ENCODE peak calls at places on chromosomes 12 and 14, in six cellular contexts. S is kidney epithelial cell, B is PC-9, A is fibroblast of lung, L is esophagus muscularis mucosa, Z is OCI-LY7. E is an unnamed sample.

GRCh38 chr12:128534906-128535305 is 267.9 kb downstream of the TMEM132C start:
- DNase-seq in Z (peak), A (no peak), S (no peak), B (no peak), L (no peak), E (no peak)

GRCh38 chr12:44812062-44812461 is 64.1 kb downstream of the NELL2 start:
- DNase-seq in A (no peak), B (no peak), L (no peak), Z (peak), S (no peak), E (peak)

GRCh38 chr12:109385339-109386078 is 37.8 kb downstream of the MYO1H start:
- DNase-seq in S (no peak), Z (peak), B (peak), L (no peak), A (peak), E (peak)

GRCh38 chr12:115020091-115020490 is 336.1 kb upstream of the TBX3 start:
- DNase-seq in S (no peak), A (no peak), Z (no peak), B (no peak), L (no peak), E (no peak)

GRCh38 chr12:3161861-3162260 is 84.7 kb downstream of the TSPAN9 start:
- DNase-seq in L (no peak), A (no peak), Z (no peak), B (no peak), S (no peak), E (no peak)

GRCh38 chr12:49121047-49121696 is 10.0 kb downstream of the TUBA1B start:
- DNase-seq in L (no peak), A (peak), B (peak), S (no peak), Z (peak), E (no peak)

GRCh38 chr12:45518516-45519235 is 210.8 kb upstream of the ARID2 start:
- DNase-seq in Z (no peak), B (no peak), L (no peak), S (no peak), A (no peak), E (no peak)

GRCh38 chr12:126734738-126735137 is 1532.2 kb upstream of the TMEM132C start:
- DNase-seq in L (no peak), B (no peak), S (no peak), A (no peak), Z (no peak), E (no peak)

GRCh38 chr12:47735649-47736048 is 10.4 kb upstream of the ENDOU start:
- DNase-seq in B (no peak), L (no peak), Z (no peak), S (no peak), A (peak), E (no peak)

GRCh38 chr14:103124501-103125001 is 1.3 kb downstream of the TNFAIP2 start:
- DNase-seq in S (no peak), L (no peak), A (no peak), B (no peak), Z (no peak), E (no peak)

GRCh38 chr12:4009979-4010704 is 136.9 kb upstream of the PARP11 start:
- DNase-seq in B (no peak), L (no peak), A (no peak), S (no peak), Z (no peak), E (no peak)

GRCh38 chr12:52532636-52533035 is 12.4 kb upstream of the KRT5 start:
- DNase-seq in S (no peak), A (no peak), B (peak), L (no peak), Z (no peak), E (no peak)

GRCh38 chr12:130714591-130715149 is 1.4 kb downstream of the RIMBP2 start:
- DNase-seq in B (no peak), L (no peak), A (no peak), Z (no peak), S (no peak), E (no peak)

GRCh38 chr12:96652870-96653269 is 163.5 kb downstream of the CFAP54 start:
- DNase-seq in S (no peak), B (no peak), A (no peak), L (no peak), Z (no peak), E (no peak)

GRCh38 chr12:5808956-5809355 is 136.1 kb downstream of the ANO2 start:
- DNase-seq in B (no peak), S (peak), L (no peak), A (peak), Z (no peak), E (peak)

GRCh38 chr12:52876371-52876770 is 27.6 kb upstream of the KRT78 start:
- DNase-seq in B (no peak), S (no peak), A (no peak), L (no peak), Z (no peak), E (no peak)

GRCh38 chr14:88233915-88234314 is 89.2 kb downstream of the KCNK10 start:
- DNase-seq in B (no peak), S (no peak), L (no peak), A (no peak), Z (peak), E (peak)

GRCh38 chr14:33705521-33705920 is 245.4 kb downstream of the EGLN3 start:
- DNase-seq in L (no peak), B (no peak), A (peak), S (no peak), Z (no peak), E (no peak)

GRCh38 chr12:20369164-20370000 is 1.0 kb downstream of the PDE3A start:
- DNase-seq in Z (no peak), L (peak), B (no peak), S (no peak), A (peak), E (no peak)

GRCh38 chr14:44788612-44789011 is 173.1 kb downstream of the KLHL28 start:
- DNase-seq in A (no peak), B (no peak), S (no peak), L (no peak), Z (no peak), E (no peak)

GRCh38 chr14:89912667-89913211 is 41.8 kb downstream of the EFCAB11 start:
- DNase-seq in B (peak), S (peak), L (no peak), A (peak), Z (no peak), E (peak)

GRCh38 chr12:42129595-42130204 is 15.0 kb downstream of the GXYLT1 start:
- DNase-seq in L (no peak), B (peak), S (no peak), A (peak), Z (peak), E (peak)

DNA sequence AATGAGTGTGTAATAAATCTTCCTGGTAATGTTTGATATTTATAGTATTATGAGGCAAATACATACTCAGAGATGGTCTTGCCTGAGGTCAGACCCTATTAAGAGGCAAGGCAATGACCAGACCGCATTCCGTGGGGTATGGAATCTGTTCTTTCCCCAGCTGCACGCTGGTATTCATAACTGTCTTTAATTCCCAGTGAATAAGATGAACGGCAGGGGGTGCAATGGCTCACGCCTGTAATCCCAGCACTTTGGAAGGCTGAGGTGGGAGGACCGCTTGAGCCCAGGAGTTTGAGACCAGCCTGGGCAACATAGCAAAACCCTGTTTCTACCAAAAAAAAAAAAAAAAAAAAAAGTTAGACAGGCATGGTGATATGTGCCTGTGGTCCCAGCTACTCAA is 44.6 kb downstream of the ERO1A start:
- DNase-seq in L (no peak), A (no peak), Z (no peak), B (no peak), S (no peak), E (no peak)
- TF ChIP-seq CTCF in L (no peak), A (no peak), Z (no peak), B (no peak), S (no peak), E (no peak)

DNA sequence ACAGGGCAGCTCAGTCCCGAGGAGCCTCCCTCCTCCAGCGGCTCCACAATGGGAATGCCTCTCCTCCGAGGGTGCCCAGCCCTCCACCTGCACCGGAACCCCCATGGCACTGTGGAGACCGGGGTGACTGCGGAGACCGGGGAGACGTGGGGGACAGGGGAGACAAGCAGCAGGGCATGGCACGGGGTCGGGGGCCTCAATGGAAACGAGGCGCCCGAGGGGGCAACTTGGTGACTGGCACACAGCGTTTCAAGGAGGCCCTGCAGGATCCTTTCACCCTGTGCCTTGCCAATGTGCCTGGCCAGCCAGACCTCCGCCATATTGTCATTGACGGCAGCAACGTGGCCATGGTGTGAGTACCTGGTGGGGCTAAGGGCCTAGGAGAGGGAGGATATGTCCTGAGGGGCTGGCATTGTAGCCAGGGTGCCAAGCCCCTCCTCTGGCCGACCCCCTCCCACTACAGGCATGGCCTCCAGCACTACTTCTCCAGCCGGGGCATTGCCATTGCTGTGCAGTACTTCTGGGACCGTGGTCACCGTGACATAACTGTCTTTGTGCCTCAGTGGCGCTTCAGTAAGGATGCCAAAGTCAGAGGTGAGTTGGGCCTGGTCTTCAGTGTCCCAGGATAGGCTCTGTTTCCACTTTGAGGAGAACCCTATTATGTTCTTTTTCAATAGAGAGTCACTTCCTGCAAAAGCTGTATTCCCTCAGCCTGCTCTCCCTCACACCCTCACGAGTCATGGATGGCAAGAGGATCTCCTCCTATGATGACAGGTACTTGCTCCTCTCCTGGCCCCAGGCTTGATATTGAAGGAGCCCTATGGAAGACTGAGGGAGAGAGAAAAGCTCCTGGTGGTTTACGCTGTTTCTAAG is 2.7 kb downstream of the KHNYN start:
- DNase-seq in L (peak), A (no peak), Z (no peak), S (no peak), B (no peak), E (no peak)
- H3K4me3 ChIP-seq in L (peak), A (no peak), Z (no peak), S (no peak), B (no peak), E (peak)

GRCh38 chr12:110647669-110648068 is 33.7 kb downstream of the TCTN1 start:
- DNase-seq in Z (peak), S (no peak), A (no peak), B (no peak), L (no peak), E (no peak)

GRCh38 chr12:110649341-110649847 is 35.5 kb downstream of the TCTN1 start:
- DNase-seq in S (no peak), B (no peak), A (no peak), L (no peak), Z (peak), E (no peak)
- TF ChIP-seq CTCF in S (no peak), B (no peak), A (no peak), L (no peak), Z (no peak), E (no peak)

GRCh38 chr12:104459556-104459909 is 2.8 kb downstream of the CHST11 start:
- DNase-seq in L (no peak), Z (no peak), A (no peak), S (no peak), B (no peak), E (no peak)
- H3K4me3 ChIP-seq in L (peak), Z (peak), A (no peak), S (peak), B (peak), E (peak)

DNA sequence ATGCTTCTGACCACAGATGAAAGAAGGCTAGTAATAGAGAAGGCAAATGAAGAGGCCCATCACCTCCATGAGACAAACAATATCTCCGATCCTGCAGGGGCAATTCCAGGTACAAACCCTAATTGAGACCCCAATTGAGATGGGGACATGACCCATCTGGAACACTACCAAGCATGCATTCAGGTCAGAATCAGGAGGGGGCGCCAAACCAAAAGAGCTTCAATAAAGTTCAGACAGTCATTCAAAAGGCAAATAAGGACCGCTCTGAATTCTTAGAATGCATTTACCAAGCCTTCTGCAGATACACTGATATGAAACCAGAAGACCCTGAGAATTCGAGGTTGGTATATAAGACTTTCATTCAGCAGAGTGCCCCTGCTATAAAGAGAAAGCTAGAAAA is 10.2 kb upstream of the EDDM3B start:
- DNase-seq in S (no peak), B (no peak), A (no peak), L (no peak), Z (peak), E (no peak)
- TF ChIP-seq CTCF in S (no peak), B (no peak), A (no peak), L (peak), Z (peak), E (no peak)

GRCh38 chr12:10672231-10672868 is 1.5 kb downstream of the STYK1 start:
- DNase-seq in A (no peak), Z (no peak), S (no peak), B (peak), L (no peak), E (no peak)
- H3K4me3 ChIP-seq in A (no peak), Z (no peak), S (no peak), B (peak), L (no peak), E (no peak)

DNA sequence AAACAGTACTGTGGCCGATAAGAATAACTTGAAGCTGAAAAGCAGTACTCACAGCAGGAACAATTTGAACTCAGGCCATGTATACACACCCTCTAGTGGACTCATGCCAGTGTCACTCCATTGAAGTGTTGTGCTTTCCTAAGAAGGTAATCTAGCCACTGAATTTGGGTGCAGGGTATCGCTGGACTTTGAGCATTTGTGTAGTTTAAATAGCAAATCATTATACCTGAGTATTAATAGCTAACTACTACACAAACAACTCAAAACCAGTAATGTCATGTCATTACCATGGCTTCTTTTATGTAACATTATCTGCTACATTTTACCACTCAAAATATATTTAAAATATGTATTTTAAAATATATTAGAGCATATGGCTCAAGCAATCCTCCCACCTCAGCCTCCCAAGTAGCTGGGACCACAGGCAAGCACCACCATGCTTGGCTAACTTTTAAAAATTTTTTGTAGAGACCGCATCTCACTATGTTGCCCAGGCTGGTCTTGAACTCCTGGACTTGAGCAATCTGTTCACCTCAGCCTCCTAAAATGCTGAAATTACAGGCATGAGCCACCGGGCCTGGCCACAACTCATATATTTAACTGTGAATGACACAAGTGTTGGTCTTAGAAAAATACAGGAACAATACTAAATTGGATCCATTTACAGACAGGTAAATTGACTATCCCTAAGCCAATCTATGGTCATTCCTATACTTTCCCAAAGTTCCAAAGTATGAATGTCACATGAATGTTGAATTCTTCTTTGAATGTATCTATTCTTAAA is 25.6 kb upstream of the ARID4A start:
- DNase-seq in A (peak), B (no peak), L (no peak), S (no peak), Z (peak), E (peak)
- TF ChIP-seq CTCF in A (peak), B (peak), L (peak), S (peak), Z (peak), E (peak)

E was measured in HFF-Myc.